ENCODE peak calls at places on chromosomes 11 and 22, in seven cellular contexts. N is GM12865, B is lung, T is RWPE1, P is HL-60, D is IMR-90, E is pancreas. U is an unnamed sample.

GRCh38 chr11:77082838-77083552 is 16.2 kb downstream of the CAPN5 start:
- DNase-seq in N (no peak), B (no peak), T (no peak), P (no peak), D (peak; percentile 38), E (peak; percentile 9), U (no peak)

GRCh38 chr11:96486890-96487633 is 97.2 kb downstream of the JRKL start:
- DNase-seq in N (no peak), B (peak; percentile 39), T (no peak), P (no peak), D (peak; percentile 25), E (peak; percentile 55), U (peak; percentile 60)

GRCh38 chr11:92750794-92751193 is 218.7 kb upstream of the MTNR1B start:
- DNase-seq in N (no peak), B (no peak), T (no peak), P (no peak), D (no peak), E (no peak), U (no peak)

GRCh38 chr11:44402466-44403075 is 92.6 kb upstream of the ALX4 start:
- DNase-seq in N (no peak), B (no peak), T (no peak), P (no peak), D (no peak), E (no peak), U (no peak)

GRCh38 chr22:35661377-35661937 is 13.2 kb downstream of the APOL6 start:
- DNase-seq in N (no peak), B (no peak), T (no peak), P (no peak), D (peak; percentile 85), E (no peak), U (no peak)

GRCh38 chr11:45400594-45400993 is 114.5 kb upstream of the SYT13 start:
- DNase-seq in N (no peak), B (no peak), T (no peak), P (no peak), D (peak; percentile 73), E (no peak), U (no peak)

GRCh38 chr11:113888848-113889247 is 13.5 kb upstream of the USP28 start:
- DNase-seq in N (no peak), B (no peak), T (no peak), P (no peak), D (no peak), E (no peak), U (no peak)

GRCh38 chr22:27331526-27332281 is 469.9 kb downstream of the MN1 start:
- DNase-seq in N (no peak), B (peak; percentile 51), T (no peak), P (peak; percentile 27), D (peak; percentile 27), E (peak; percentile 69), U (peak; percentile 63)

GRCh38 chr22:38257650-38258246 is 15.1 kb downstream of the TMEM184B start:
- DNase-seq in N (no peak), B (no peak), T (no peak), P (no peak), D (no peak), E (peak; percentile 76), U (no peak)

GRCh38 chr11:22190827-22191463 is 1.9 kb upstream of the ANO5 start:
- DNase-seq in N (peak; percentile 12), B (no peak), T (no peak), P (no peak), D (no peak), E (no peak), U (no peak)

GRCh38 chr11:22193348-22194051 is 615 bp downstream of the ANO5 start:
- DNase-seq in N (peak; percentile 3), B (peak; percentile 29), T (no peak), P (no peak), D (no peak), E (peak; percentile 14), U (peak; percentile 68)

GRCh38 chr11:22189660-22190059 is 3.2 kb upstream of the ANO5 start:
- DNase-seq in N (no peak), B (no peak), T (no peak), P (no peak), D (no peak), E (no peak), U (no peak)

GRCh38 chr11:22192642-22193347 is at the start of gene ANO5:
- DNase-seq in N (peak; percentile 29), B (peak; percentile 56), T (no peak), P (no peak), D (no peak), E (peak; percentile 77), U (peak; percentile 89)

DNA sequence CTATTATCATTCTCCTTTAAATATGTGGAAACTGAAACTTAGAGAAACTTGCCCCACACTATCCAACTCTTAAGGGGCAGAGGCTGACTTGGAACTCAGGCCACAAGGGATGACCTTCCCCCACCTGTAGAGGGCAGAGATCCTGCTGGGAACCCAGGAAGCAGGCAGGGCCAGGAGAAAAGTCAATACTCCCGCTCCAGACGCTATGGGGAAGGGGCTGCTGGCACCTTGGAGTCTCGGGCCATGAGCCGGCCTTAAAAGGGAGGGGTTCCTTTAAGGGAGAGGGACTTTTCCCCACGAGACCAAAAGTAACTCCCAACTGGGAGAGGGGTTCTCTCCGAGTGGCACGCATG is 620 bp upstream of the ANO5 start:
- DNase-seq in N (peak; percentile 1), B (no peak), T (no peak), P (no peak), D (no peak), E (peak; percentile 39), U (peak; percentile 75)
- TF ChIP-seq CTCF in N (no peak), B (no peak), T (no peak), P (no peak), D (no peak), E (no peak), U (peak; percentile 63)

GRCh38 chr11:65891180-65892136 is 985 bp downstream of the CCDC85B start:
- DNase-seq in N (peak; percentile 67), B (no peak), T (no peak), P (no peak), D (no peak), E (no peak), U (peak; percentile 78)
- TF ChIP-seq CTCF in N (peak; percentile 56), B (peak; percentile 13), T (no peak), P (no peak), D (peak; percentile 30), E (no peak), U (peak; percentile 52)

GRCh38 chr11:12087075-12087775 is 23.2 kb upstream of the MICAL2 start:
- DNase-seq in N (peak; percentile 57), B (no peak), T (peak; percentile 36), P (peak; percentile 25), D (peak; percentile 78), E (no peak), U (no peak)
- TF ChIP-seq CTCF in N (peak; percentile 12), B (no peak), T (no peak), P (no peak), D (peak; percentile 24), E (no peak), U (peak; percentile 30)

GRCh38 chr11:6473481-6474422 is at the start of gene TRIM3:
- DNase-seq in N (peak; percentile 82), B (peak; percentile 93), T (peak; percentile 97), P (peak; percentile 54), D (peak; percentile 80), E (peak; percentile 95), U (peak; percentile 94)
- TF ChIP-seq CTCF in N (no peak), B (no peak), T (no peak), P (no peak), D (peak; percentile 47), E (no peak), U (peak; percentile 43)

GRCh38 chr11:1706634-1707400 is 9.8 kb downstream of the KRTAP5-6 start:
- DNase-seq in N (peak; percentile 20), B (no peak), T (no peak), P (peak; percentile 63), D (no peak), E (no peak), U (peak; percentile 55)
- TF ChIP-seq CTCF in N (no peak), B (no peak), T (no peak), P (peak; percentile 69), D (peak; percentile 12), E (no peak), U (peak; percentile 41)

GRCh38 chr11:75582935-75583709 is 21.1 kb downstream of the SERPINH1 start:
- DNase-seq in N (peak; percentile 54), B (peak; percentile 67), T (peak; percentile 80), P (no peak), D (peak; percentile 66), E (peak; percentile 60), U (peak; percentile 80)
- TF ChIP-seq CTCF in N (peak; percentile 14), B (no peak), T (peak; percentile 23), P (no peak), D (peak; percentile 9), E (peak; percentile 23), U (peak; percentile 60)

DNA sequence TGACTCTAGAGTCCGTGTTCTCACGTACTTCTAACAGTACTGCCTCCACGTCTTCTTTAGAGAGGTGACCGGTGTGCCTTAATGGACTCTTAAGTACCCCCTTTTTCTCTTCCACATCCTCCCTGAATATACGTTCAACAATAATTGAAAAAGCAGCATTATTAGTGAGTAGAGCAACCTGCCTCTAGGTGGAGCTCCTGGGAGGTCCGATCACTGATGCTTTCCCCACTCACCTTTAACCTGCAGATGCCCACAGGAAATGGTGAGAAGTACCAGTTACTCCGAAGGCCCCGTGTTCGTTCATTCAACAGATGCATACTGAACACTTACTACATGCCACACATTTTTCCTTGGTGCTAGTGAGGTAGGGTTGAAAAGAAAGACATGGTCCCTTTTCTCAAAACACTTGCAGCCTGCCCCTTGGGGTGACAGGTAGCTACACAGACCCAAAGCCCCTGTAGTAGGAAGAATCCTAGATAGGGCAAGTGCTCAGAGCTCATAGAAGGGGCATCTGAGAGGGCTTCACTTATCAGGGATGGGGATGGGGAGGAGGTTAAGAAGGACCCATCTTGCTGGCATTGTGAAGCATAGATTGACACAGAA is 72.7 kb downstream of the FEZ1 start:
- DNase-seq in N (peak; percentile 36), B (no peak), T (no peak), P (no peak), D (no peak), E (no peak), U (no peak)
- TF ChIP-seq CTCF in N (peak; percentile 56), B (no peak), T (peak; percentile 15), P (peak; percentile 38), D (peak; percentile 24), E (peak; percentile 9), U (peak; percentile 78)